ENCODE peak calls at places on chromosomes 6 and 20, in six cellular contexts. W is adrenal gland, B is mesendoderm, M is cardiac muscle cell, R is fibroblast of lung, A is heart right ventricle. N is an unnamed sample. For H3K4me1 and H3K27me3, the result is how much of the 10 kb centered on the place peaks cover.

GRCh38 chr6:116945809-116946208 is 68.8 kb downstream of the RFX6 start:
- DNase-seq in M (no peak), R (no peak), A (no peak), W (no peak), B (no peak), N (no peak)

GRCh38 chr6:361411-362132 is 30.0 kb upstream of the IRF4 start:
- DNase-seq in M (no peak), W (no peak), B (no peak), A (no peak), R (no peak), N (no peak)

GRCh38 chr6:147022041-147022440 is 182.2 kb upstream of the STXBP5 start:
- DNase-seq in W (no peak), A (no peak), B (peak), M (peak), R (no peak), N (no peak)

GRCh38 chr20:63032861-63033634 is 26.3 kb upstream of the BHLHE23 start:
- DNase-seq in R (no peak), W (no peak), B (peak), A (peak), M (no peak), N (peak)

GRCh38 chr6:155215906-155216305 is 47.9 kb upstream of the CLDN20 start:
- DNase-seq in B (no peak), R (no peak), M (no peak), A (no peak), W (no peak), N (no peak)

GRCh38 chr6:18585032-18585573 is 198.0 kb downstream of the RNF144B start:
- DNase-seq in B (peak), R (peak), W (peak), A (no peak), M (peak), N (no peak)

GRCh38 chr20:5831539-5832237 is 81.5 kb downstream of the SHLD1 start:
- DNase-seq in R (no peak), M (no peak), B (no peak), W (no peak), A (no peak), N (no peak)

GRCh38 chr6:9523462-9523861 is 891.4 kb downstream of the TFAP2A start:
- DNase-seq in M (peak), B (no peak), R (peak), W (no peak), A (no peak), N (no peak)

GRCh38 chr6:23731609-23732008 is 394.4 kb upstream of the NRSN1 start:
- DNase-seq in M (no peak), R (no peak), A (no peak), B (no peak), W (no peak), N (no peak)

GRCh38 chr6:21935561-21936028 is 342.0 kb downstream of the SOX4 start:
- DNase-seq in B (peak), A (no peak), R (peak), M (peak), W (peak), N (peak)

GRCh38 chr6:63663147-63663877 is 27.7 kb downstream of the PHF3 start:
- DNase-seq in M (peak), B (no peak), R (peak), A (no peak), W (no peak), N (no peak)

GRCh38 chr20:63106108-63106764 is 99.5 kb upstream of the BHLHE23 start:
- DNase-seq in W (peak), R (peak), B (no peak), M (peak), A (peak), N (no peak)

GRCh38 chr6:5674141-5674540 is 332.6 kb downstream of the NRN1 start:
- DNase-seq in W (no peak), R (peak), B (no peak), A (no peak), M (peak), N (no peak)

GRCh38 chr20:56689318-56689717 is 60.2 kb downstream of the TFAP2C start:
- DNase-seq in W (no peak), R (peak), B (peak), M (peak), A (no peak), N (no peak)

GRCh38 chr6:41306187-41306854 is 19.8 kb upstream of the TREM1 start:
- DNase-seq in M (peak), A (no peak), B (peak), R (peak), W (peak), N (peak)

GRCh38 chr6:81759782-81760181 is 7.3 kb upstream of the TENT5A start:
- DNase-seq in R (peak), W (no peak), B (no peak), M (peak), A (no peak), N (no peak)

GRCh38 chr6:1945235-1945832 is 300.1 kb downstream of the GMDS start:
- DNase-seq in W (no peak), M (no peak), A (no peak), B (no peak), R (no peak), N (no peak)

GRCh38 chr6:129673758-129674157 is 36.2 kb downstream of the ARHGAP18 start:
- DNase-seq in B (no peak), W (no peak), M (peak), R (no peak), A (no peak), N (no peak)

GRCh38 chr6:130896249-130896648 is 69.0 kb downstream of the SMLR1 start:
- DNase-seq in R (no peak), M (peak), B (no peak), A (no peak), W (peak), N (no peak)

GRCh38 chr6:45882671-45883070 is 133.0 kb downstream of the CLIC5 start:
- DNase-seq in W (no peak), R (no peak), A (no peak), M (no peak), B (no peak), N (no peak)

GRCh38 chr6:144590540-144590939 is 305.4 kb downstream of the UTRN start:
- DNase-seq in R (no peak), A (no peak), W (no peak), B (no peak), M (no peak), N (no peak)

GRCh38 chr6:90460067-90460466 is 126.8 kb downstream of the MAP3K7 start:
- DNase-seq in B (no peak), M (no peak), A (no peak), W (no peak), R (no peak), N (no peak)

GRCh38 chr6:116530436-116530835 is 15.0 kb downstream of the TRAPPC3L start:
- DNase-seq in M (no peak), B (no peak), W (no peak), A (no peak), R (peak), N (peak)

GRCh38 chr20:24605937-24606455 is 136.6 kb downstream of the SYNDIG1 start:
- DNase-seq in R (no peak), A (no peak), B (no peak), W (no peak), M (no peak), N (no peak)

GRCh38 chr6:74320715-74321114 is 624.7 kb downstream of the CD109 start:
- DNase-seq in A (no peak), W (no peak), R (no peak), M (no peak), B (no peak), N (no peak)

GRCh38 chr6:134750669-134751068 is 199.2 kb downstream of the ALDH8A1 start:
- DNase-seq in B (no peak), M (no peak), A (no peak), R (no peak), W (no peak), N (no peak)

GRCh38 chr6:130385059-130385695 is 19.4 kb downstream of the TMEM200A start:
- DNase-seq in A (no peak), R (no peak), B (no peak), M (no peak), W (no peak), N (no peak)

GRCh38 chr6:19836799-19837510 is at the start of gene ID4:
- DNase-seq in W (peak), B (peak), R (peak), M (peak), A (peak), N (no peak)

GRCh38 chr20:64083380-64084208 is 604 bp downstream of the LKAAEAR1 start:
- DNase-seq in W (peak), A (peak), R (peak), M (peak), B (peak), N (peak)

GRCh38 chr20:7841291-7841966 is 98.8 kb downstream of the HAO1 start:
- DNase-seq in A (no peak), R (peak), M (peak), B (no peak), W (no peak), N (no peak)

GRCh38 chr20:44017905-44018683 is 103.4 kb downstream of the TOX2 start:
- DNase-seq in W (peak), M (peak), R (peak), B (no peak), A (no peak), N (peak)

GRCh38 chr6:159754959-159755914 is 6.6 kb upstream of the ACAT2 start:
- DNase-seq in B (no peak), A (no peak), M (no peak), W (no peak), R (peak), N (no peak)

GRCh38 chr20:33569290-33570094 is 79.6 kb downstream of the CBFA2T2 start:
- DNase-seq in W (no peak), A (no peak), M (no peak), R (no peak), B (peak), N (no peak)

GRCh38 chr6:156729248-156729647 is 47.9 kb upstream of the ARID1B start:
- DNase-seq in A (no peak), M (peak), B (no peak), R (peak), W (no peak), N (no peak)

GRCh38 chr6:56244528-56245253 is 2.7 kb downstream of the COL21A1 start:
- DNase-seq in B (no peak), A (no peak), W (no peak), M (no peak), R (no peak), N (no peak)
- H3K4me1 ChIP-seq in B (under half), A (under half), W (under half), M (under half), R (under half), N (under half)

DNA sequence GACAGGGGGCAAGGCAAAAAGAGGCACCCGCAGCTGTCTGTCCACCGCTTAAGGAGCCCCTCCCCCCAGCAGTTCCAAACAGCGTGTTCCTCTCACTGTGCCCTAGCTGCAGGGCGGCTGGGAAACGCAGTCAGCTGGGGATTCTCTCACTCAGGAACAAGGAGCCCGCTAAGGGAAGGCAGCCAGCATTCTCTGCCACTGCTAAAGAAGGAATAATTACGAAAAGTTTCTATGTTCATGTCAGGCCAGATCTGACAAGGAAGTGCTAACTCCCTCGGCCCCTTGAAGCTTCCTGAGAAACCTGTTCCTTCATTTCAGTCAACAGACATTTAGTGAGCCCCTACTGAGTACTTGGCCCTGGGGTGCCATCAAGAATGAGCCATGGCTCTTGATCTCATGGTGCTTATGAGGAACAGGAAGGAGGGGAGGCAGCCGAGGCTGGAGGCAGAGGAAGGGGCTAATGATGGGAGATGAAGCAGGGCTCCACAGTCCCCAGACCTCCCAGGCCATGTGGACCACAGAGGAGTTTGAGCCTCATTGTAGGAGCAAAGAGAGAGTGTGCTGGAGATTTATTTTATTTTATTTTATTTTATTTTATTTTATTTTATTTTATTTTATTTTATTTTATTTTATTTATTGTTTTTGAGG is 101.7 kb upstream of the PMEPA1 start:
- DNase-seq in M (no peak), A (no peak), B (no peak), R (no peak), W (no peak), N (no peak)
- H3K27me3 ChIP-seq in M (under half), A (under half), B (under half), R (under half), W (under half), N (under half)

DNA sequence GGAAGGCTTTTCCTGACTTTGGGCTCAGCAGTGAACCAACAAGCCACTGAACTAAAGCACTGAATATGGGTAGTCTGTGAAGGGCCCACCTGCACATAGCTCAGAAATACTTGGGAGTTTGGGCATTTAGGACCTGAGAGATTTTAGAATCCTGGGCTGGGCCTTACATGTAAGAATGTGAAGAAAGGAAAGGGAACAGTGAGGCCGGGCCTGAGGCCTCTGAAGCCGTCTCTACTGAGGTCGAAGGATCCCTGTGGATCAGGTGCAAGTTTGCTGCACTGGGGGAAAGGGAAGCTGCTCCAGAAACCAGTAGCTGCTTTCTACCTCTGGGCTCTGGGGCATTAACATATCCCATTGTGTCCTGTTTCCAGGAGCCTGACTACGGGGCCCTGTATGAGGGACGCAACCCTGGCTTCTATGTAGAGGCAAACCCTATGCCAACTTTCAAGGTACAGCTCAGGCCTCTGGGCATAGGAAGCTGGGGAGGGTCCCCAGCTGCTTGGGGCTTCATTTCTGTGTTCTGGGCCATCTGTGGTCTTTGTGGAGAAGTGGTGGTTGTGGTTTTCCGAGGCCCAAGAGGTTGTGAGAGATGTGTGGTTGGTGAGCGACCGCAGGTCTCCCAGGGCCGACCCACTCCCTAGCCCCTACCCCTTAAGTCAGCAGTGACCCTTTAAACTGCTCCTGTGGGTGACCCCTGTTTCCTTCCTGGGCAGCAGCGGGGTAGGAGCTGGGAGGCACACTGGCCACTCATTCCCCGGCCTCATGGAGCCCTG is 30.3 kb downstream of the PLCG1 start:
- DNase-seq in B (no peak), A (no peak), M (no peak), W (peak), R (no peak), N (no peak)
- H3K4me3 ChIP-seq in B (no peak), A (no peak), M (no peak), W (no peak), R (no peak), N (no peak)

GRCh38 chr20:23408957-23409356 is 12.3 kb downstream of the NAPB start:
- DNase-seq in A (no peak), M (no peak), W (peak), R (no peak), B (no peak), N (no peak)
- H3K4me1 ChIP-seq in A (under half), M (under half), W (half or more), R (under half), B (under half), N (under half)

DNA sequence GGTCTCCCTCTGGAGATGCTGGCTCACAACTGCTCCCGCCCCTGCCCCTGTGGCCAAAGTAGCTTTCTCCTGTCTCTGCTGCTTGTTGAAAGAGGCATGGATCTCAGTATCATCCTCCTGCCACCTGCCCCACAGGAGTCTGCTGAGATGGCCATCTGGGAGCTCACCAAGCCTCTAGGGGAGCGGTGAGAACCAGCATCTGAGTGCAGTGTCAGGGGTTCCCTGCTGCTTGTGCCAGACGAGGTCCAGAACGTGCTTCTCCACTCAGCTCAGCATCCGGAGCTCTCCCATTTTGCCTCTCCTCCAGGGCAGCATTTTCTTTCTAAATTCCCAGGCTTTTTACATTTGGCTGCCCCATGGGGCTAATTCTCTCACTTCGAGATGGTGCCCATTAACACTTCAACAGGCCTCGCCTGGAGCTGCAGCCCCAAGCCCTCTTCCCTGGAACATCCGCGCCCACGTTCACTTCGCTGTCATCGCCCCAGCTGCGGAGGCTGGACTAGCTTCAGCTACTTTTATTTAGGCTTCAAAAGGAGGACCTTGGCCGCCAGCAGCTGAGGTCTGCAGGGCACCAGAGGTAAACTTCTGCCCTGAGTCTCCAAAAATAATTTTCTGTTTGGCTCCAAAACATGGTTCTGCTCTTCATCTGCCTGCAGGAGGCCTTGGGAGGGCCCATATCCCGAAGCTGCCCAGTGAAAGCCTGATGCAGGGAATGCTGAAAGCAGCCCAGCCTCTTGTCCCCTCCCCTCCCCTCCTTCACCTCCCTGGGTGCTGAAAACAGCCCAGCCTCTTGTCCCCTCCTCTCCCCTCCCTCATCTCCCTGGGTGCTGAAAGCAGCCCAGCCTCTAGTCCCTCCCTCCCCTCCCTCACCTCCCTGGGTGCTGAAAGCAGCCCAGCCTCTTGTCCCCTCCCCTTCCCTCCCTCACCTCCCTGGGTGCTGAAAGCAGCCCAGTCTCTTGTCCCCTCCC is 25.2 kb upstream of the MLN start:
- DNase-seq in W (peak), R (no peak), B (peak), A (peak), M (peak), N (no peak)
- H3K27me3 ChIP-seq in W (under half), R (under half), B (under half), A (under half), M (under half), N (under half)

GRCh38 chr20:41003143-41003932 is 25.3 kb upstream of the TOP1 start:
- DNase-seq in W (peak), A (peak), M (peak), R (peak), B (peak), N (no peak)
- H3K4me3 ChIP-seq in W (no peak), A (no peak), M (no peak), R (peak), B (no peak), N (no peak)

GRCh38 chr6:167686204-167686893 is 140.4 kb upstream of the AFDN start:
- DNase-seq in A (no peak), M (no peak), B (no peak), W (no peak), R (no peak), N (no peak)

GRCh38 chr6:167685654-167686053 is 141.1 kb upstream of the AFDN start:
- DNase-seq in W (no peak), M (no peak), A (no peak), B (no peak), R (no peak), N (no peak)

GRCh38 chr6:167682546-167683027 is 144.1 kb upstream of the AFDN start:
- DNase-seq in B (no peak), M (no peak), A (no peak), W (no peak), R (no peak), N (no peak)

GRCh38 chr6:167683028-167683862 is 143.5 kb upstream of the AFDN start:
- DNase-seq in A (peak), R (peak), M (peak), B (no peak), W (peak), N (no peak)

GRCh38 chr6:167684276-167685104 is 142.2 kb upstream of the AFDN start:
- DNase-seq in A (no peak), R (no peak), M (no peak), W (no peak), B (no peak), N (no peak)
- H3K4me1 ChIP-seq in A (under half), R (under half), M (under half), W (under half), B (under half), N (under half)

GRCh38 chr20:36441416-36441815 is 99.9 kb upstream of the MYL9 start:
- DNase-seq in A (no peak), M (no peak), R (no peak), W (no peak), B (no peak), N (no peak)

GRCh38 chr20:36446557-36446956 is 94.8 kb upstream of the MYL9 start:
- DNase-seq in M (no peak), B (no peak), R (no peak), A (no peak), W (no peak), N (no peak)

GRCh38 chr20:36449663-36450062 is 91.7 kb upstream of the MYL9 start:
- DNase-seq in B (no peak), M (no peak), R (no peak), A (no peak), W (no peak), N (no peak)

GRCh38 chr20:36447101-36447500 is 94.2 kb upstream of the MYL9 start:
- DNase-seq in B (no peak), A (no peak), M (no peak), R (no peak), W (no peak), N (no peak)

GRCh38 chr20:36445847-36446246 is 95.5 kb upstream of the MYL9 start:
- DNase-seq in A (no peak), B (no peak), R (no peak), W (no peak), M (no peak), N (no peak)
- H3K27me3 ChIP-seq in A (under half), B (under half), R (under half), W (under half), M (under half), N (under half)

GRCh38 chr20:38196592-38196991 is 31.5 kb upstream of the TGM2 start:
- DNase-seq in W (peak), R (peak), B (no peak), A (peak), M (peak), N (no peak)
- H3K4me3 ChIP-seq in W (no peak), R (no peak), B (no peak), A (no peak), M (no peak), N (no peak)

GRCh38 chr6:25041676-25042598 is 106.2 kb upstream of the RIPOR2 start:
- DNase-seq in B (no peak), W (no peak), R (no peak), M (no peak), A (no peak), N (no peak)

GRCh38 chr6:25042984-25043725 is 107.4 kb upstream of the RIPOR2 start:
- DNase-seq in B (no peak), M (no peak), W (no peak), R (no peak), A (no peak), N (no peak)

GRCh38 chr6:25038300-25038699 is 102.5 kb upstream of the RIPOR2 start:
- DNase-seq in R (no peak), W (no peak), B (no peak), A (no peak), M (no peak), N (no peak)

GRCh38 chr6:25038992-25039391 is 103.2 kb upstream of the RIPOR2 start:
- DNase-seq in A (no peak), W (no peak), R (no peak), M (no peak), B (no peak), N (no peak)

GRCh38 chr6:25042599-25042936 is 106.8 kb upstream of the RIPOR2 start:
- DNase-seq in M (no peak), W (no peak), R (no peak), B (no peak), A (no peak), N (no peak)
- H3K4me1 ChIP-seq in M (under half), W (under half), R (under half), B (under half), A (under half), N (under half)

N was measured in HAP-1.